ENCODE peak calls at places on chromosome 19, in seven cellular contexts. W is central memory CD4-positive, alpha-beta T cell; E is brain microvascular endothelial cell; Y is NCI-H1092; T is RCC 7860; X is T-cell; J is GM23338. V is an unnamed sample.

GRCh38 chr19:2047076-2047448 is 4.0 kb downstream of the MKNK2 start:
- DNase-seq in W (no peak), E (no peak), Y (no peak), T (no peak), X (no peak), J (no peak), V (no peak)

GRCh38 chr19:36688058-36688457 is 646 bp downstream of the ZNF567 start:
- DNase-seq in W (no peak), E (no peak), Y (no peak), T (no peak), X (no peak), J (no peak), V (no peak)

GRCh38 chr19:10832659-10833296 is 3.2 kb downstream of the TMED1 start:
- DNase-seq in W (no peak), E (no peak), Y (no peak), T (no peak), X (no peak), J (no peak), V (no peak)

GRCh38 chr19:51824603-51825002 is 29.6 kb downstream of the FPR3 start:
- DNase-seq in W (no peak), E (no peak), Y (no peak), T (no peak), X (no peak), J (no peak), V (no peak)

GRCh38 chr19:51803965-51804364 is 9.0 kb downstream of the FPR3 start:
- DNase-seq in W (no peak), E (no peak), Y (no peak), T (no peak), X (no peak), J (no peak), V (no peak)

GRCh38 chr19:29860492-29860891 is 48.7 kb downstream of the CCNE1 start:
- DNase-seq in W (no peak), E (no peak), Y (no peak), T (no peak), X (no peak), J (peak; percentile 69), V (no peak)

GRCh38 chr19:2461751-2462634 is 5.2 kb upstream of the LMNB2 start:
- DNase-seq in W (peak; percentile 25), E (no peak), Y (no peak), T (peak; percentile 56), X (peak; percentile 14), J (peak; percentile 80), V (peak; percentile 60)

GRCh38 chr19:41352279-41352608 is 1.5 kb downstream of the TGFB1 start:
- DNase-seq in W (no peak), E (no peak), Y (no peak), T (no peak), X (no peak), J (no peak), V (no peak)

GRCh38 chr19:48991823-48992570 is 1.1 kb downstream of the GYS1 start:
- DNase-seq in W (no peak), E (peak; percentile 77), Y (no peak), T (peak; percentile 68), X (no peak), J (peak; percentile 64), V (peak; percentile 87)

GRCh38 chr19:17486545-17486944 is 16.2 kb downstream of the SLC27A1 start:
- DNase-seq in W (no peak), E (no peak), Y (no peak), T (no peak), X (no peak), J (no peak), V (no peak)

GRCh38 chr19:40433391-40434216 is 7.8 kb upstream of the SERTAD1 start:
- DNase-seq in W (peak; percentile 39), E (peak; percentile 74), Y (peak; percentile 48), T (peak; percentile 55), X (peak; percentile 33), J (peak; percentile 91), V (peak; percentile 87)

GRCh38 chr19:29942404-29943261 is 594 bp downstream of the URI1 start:
- DNase-seq in W (peak; percentile 75), E (peak; percentile 5), Y (peak; percentile 16), T (no peak), X (peak; percentile 70), J (peak; percentile 71), V (peak; percentile 75)

V was measured in testis.